ENCODE peak calls at places on chromosomes 3 and 15, in eight cellular contexts. One of them, this sample, is unnamed.

GRCh38 chr3:131543714-131544113 is 40.9 kb upstream of the MRPL3 start:
- DNase-seq in IMR-90: peak
- DNase-seq in breast epithelium: peak
- DNase-seq in sigmoid colon: peak
- DNase-seq in CD8-positive, alpha-beta T cell: no peak
- DNase-seq in GM23338: no peak
- DNase-seq in body of pancreas: peak
- DNase-seq in RWPE1: peak
- DNase-seq in this sample: peak

GRCh38 chr15:45157974-45158373 is 28.2 kb downstream of the DUOX1 start:
- DNase-seq in IMR-90: peak
- DNase-seq in breast epithelium: no peak
- DNase-seq in sigmoid colon: no peak
- DNase-seq in CD8-positive, alpha-beta T cell: no peak
- DNase-seq in GM23338: peak
- DNase-seq in body of pancreas: no peak
- DNase-seq in RWPE1: peak
- DNase-seq in this sample: no peak

GRCh38 chr15:91517491-91518200 is 335.9 kb upstream of the SLCO3A1 start:
- DNase-seq in IMR-90: peak
- DNase-seq in breast epithelium: no peak
- DNase-seq in sigmoid colon: no peak
- DNase-seq in CD8-positive, alpha-beta T cell: no peak
- DNase-seq in GM23338: no peak
- DNase-seq in body of pancreas: no peak
- DNase-seq in RWPE1: no peak
- DNase-seq in this sample: no peak

GRCh38 chr15:89441295-89441762 is 55.1 kb downstream of the RHCG start:
- DNase-seq in IMR-90: no peak
- DNase-seq in breast epithelium: no peak
- DNase-seq in sigmoid colon: no peak
- DNase-seq in CD8-positive, alpha-beta T cell: no peak
- DNase-seq in GM23338: no peak
- DNase-seq in body of pancreas: no peak
- DNase-seq in RWPE1: no peak
- DNase-seq in this sample: no peak

GRCh38 chr15:83846847-83847246 is 192.9 kb downstream of the ADAMTSL3 start:
- DNase-seq in IMR-90: peak
- DNase-seq in breast epithelium: no peak
- DNase-seq in sigmoid colon: no peak
- DNase-seq in CD8-positive, alpha-beta T cell: no peak
- DNase-seq in GM23338: no peak
- DNase-seq in body of pancreas: no peak
- DNase-seq in RWPE1: no peak
- DNase-seq in this sample: no peak

GRCh38 chr3:71299160-71299559 is 284.4 kb downstream of the FOXP1 start:
- DNase-seq in IMR-90: no peak
- DNase-seq in breast epithelium: no peak
- DNase-seq in sigmoid colon: no peak
- DNase-seq in CD8-positive, alpha-beta T cell: peak
- DNase-seq in GM23338: no peak
- DNase-seq in body of pancreas: no peak
- DNase-seq in RWPE1: no peak
- DNase-seq in this sample: no peak

GRCh38 chr15:58396181-58396580 is 35.6 kb upstream of the LIPC start:
- DNase-seq in IMR-90: peak
- DNase-seq in breast epithelium: no peak
- DNase-seq in sigmoid colon: no peak
- DNase-seq in CD8-positive, alpha-beta T cell: no peak
- DNase-seq in GM23338: no peak
- DNase-seq in body of pancreas: no peak
- DNase-seq in RWPE1: peak
- DNase-seq in this sample: no peak

GRCh38 chr3:141343824-141344223 is 24.5 kb upstream of the ZBTB38 start:
- DNase-seq in IMR-90: no peak
- DNase-seq in breast epithelium: no peak
- DNase-seq in sigmoid colon: no peak
- DNase-seq in CD8-positive, alpha-beta T cell: no peak
- DNase-seq in GM23338: no peak
- DNase-seq in body of pancreas: no peak
- DNase-seq in RWPE1: no peak
- DNase-seq in this sample: no peak

GRCh38 chr15:66942649-66943390 is 122.6 kb upstream of the SMAD3 start:
- DNase-seq in IMR-90: no peak
- DNase-seq in breast epithelium: no peak
- DNase-seq in sigmoid colon: peak
- DNase-seq in CD8-positive, alpha-beta T cell: no peak
- DNase-seq in GM23338: no peak
- DNase-seq in body of pancreas: no peak
- DNase-seq in RWPE1: no peak
- DNase-seq in this sample: no peak

GRCh38 chr3:146747928-146748327 is 142.8 kb upstream of the PLSCR5 start:
- DNase-seq in IMR-90: peak
- DNase-seq in breast epithelium: no peak
- DNase-seq in sigmoid colon: no peak
- DNase-seq in CD8-positive, alpha-beta T cell: no peak
- DNase-seq in GM23338: peak
- DNase-seq in body of pancreas: no peak
- DNase-seq in RWPE1: no peak
- DNase-seq in this sample: no peak

GRCh38 chr3:187955076-187955952 is 198.6 kb upstream of the LPP start:
- DNase-seq in IMR-90: peak
- DNase-seq in breast epithelium: no peak
- DNase-seq in sigmoid colon: peak
- DNase-seq in CD8-positive, alpha-beta T cell: no peak
- DNase-seq in GM23338: no peak
- DNase-seq in body of pancreas: peak
- DNase-seq in RWPE1: no peak
- DNase-seq in this sample: peak

GRCh38 chr3:196970547-196971093 is 2.0 kb upstream of the PIGZ start:
- DNase-seq in IMR-90: no peak
- DNase-seq in breast epithelium: no peak
- DNase-seq in sigmoid colon: no peak
- DNase-seq in CD8-positive, alpha-beta T cell: no peak
- DNase-seq in GM23338: no peak
- DNase-seq in body of pancreas: no peak
- DNase-seq in RWPE1: no peak
- DNase-seq in this sample: no peak

GRCh38 chr3:115903843-115904242 is 280.5 kb downstream of the GAP43 start:
- DNase-seq in IMR-90: peak
- DNase-seq in breast epithelium: no peak
- DNase-seq in sigmoid colon: no peak
- DNase-seq in CD8-positive, alpha-beta T cell: no peak
- DNase-seq in GM23338: no peak
- DNase-seq in body of pancreas: no peak
- DNase-seq in RWPE1: no peak
- DNase-seq in this sample: no peak

GRCh38 chr3:171558183-171558696 is 98.0 kb upstream of the TNIK start:
- DNase-seq in IMR-90: no peak
- DNase-seq in breast epithelium: no peak
- DNase-seq in sigmoid colon: no peak
- DNase-seq in CD8-positive, alpha-beta T cell: no peak
- DNase-seq in GM23338: no peak
- DNase-seq in body of pancreas: no peak
- DNase-seq in RWPE1: no peak
- DNase-seq in this sample: no peak

GRCh38 chr3:86793786-86794185 is 197.2 kb downstream of the VGLL3 start:
- DNase-seq in IMR-90: peak
- DNase-seq in breast epithelium: no peak
- DNase-seq in sigmoid colon: no peak
- DNase-seq in CD8-positive, alpha-beta T cell: no peak
- DNase-seq in GM23338: peak
- DNase-seq in body of pancreas: no peak
- DNase-seq in RWPE1: peak
- DNase-seq in this sample: no peak

GRCh38 chr15:66846031-66846430 is 144.0 kb downstream of the SMAD6 start:
- DNase-seq in IMR-90: no peak
- DNase-seq in breast epithelium: no peak
- DNase-seq in sigmoid colon: no peak
- DNase-seq in CD8-positive, alpha-beta T cell: no peak
- DNase-seq in GM23338: no peak
- DNase-seq in body of pancreas: no peak
- DNase-seq in RWPE1: no peak
- DNase-seq in this sample: no peak

GRCh38 chr3:195859846-195860411 is 48.2 kb upstream of the MUC4 start:
- DNase-seq in IMR-90: no peak
- DNase-seq in breast epithelium: no peak
- DNase-seq in sigmoid colon: no peak
- DNase-seq in CD8-positive, alpha-beta T cell: no peak
- DNase-seq in GM23338: no peak
- DNase-seq in body of pancreas: no peak
- DNase-seq in RWPE1: no peak
- DNase-seq in this sample: no peak

GRCh38 chr3:8767667-8768363 is 1.6 kb downstream of the OXTR start:
- DNase-seq in IMR-90: no peak
- DNase-seq in breast epithelium: no peak
- DNase-seq in sigmoid colon: no peak
- DNase-seq in CD8-positive, alpha-beta T cell: no peak
- DNase-seq in GM23338: peak
- DNase-seq in body of pancreas: peak
- DNase-seq in RWPE1: peak
- DNase-seq in this sample: no peak

GRCh38 chr15:49758456-49758855 is 137.6 kb downstream of the DTWD1 start:
- DNase-seq in IMR-90: peak
- DNase-seq in breast epithelium: no peak
- DNase-seq in sigmoid colon: no peak
- DNase-seq in CD8-positive, alpha-beta T cell: no peak
- DNase-seq in GM23338: no peak
- DNase-seq in body of pancreas: no peak
- DNase-seq in RWPE1: no peak
- DNase-seq in this sample: no peak

GRCh38 chr3:123535580-123535979 is 49.3 kb downstream of the HACD2 start:
- DNase-seq in IMR-90: peak
- DNase-seq in breast epithelium: no peak
- DNase-seq in sigmoid colon: no peak
- DNase-seq in CD8-positive, alpha-beta T cell: no peak
- DNase-seq in GM23338: no peak
- DNase-seq in body of pancreas: no peak
- DNase-seq in RWPE1: no peak
- DNase-seq in this sample: no peak

GRCh38 chr15:39666671-39667070 is 85.8 kb downstream of the THBS1 start:
- DNase-seq in IMR-90: peak
- DNase-seq in breast epithelium: no peak
- DNase-seq in sigmoid colon: no peak
- DNase-seq in CD8-positive, alpha-beta T cell: no peak
- DNase-seq in GM23338: peak
- DNase-seq in body of pancreas: no peak
- DNase-seq in RWPE1: no peak
- DNase-seq in this sample: no peak

DNA sequence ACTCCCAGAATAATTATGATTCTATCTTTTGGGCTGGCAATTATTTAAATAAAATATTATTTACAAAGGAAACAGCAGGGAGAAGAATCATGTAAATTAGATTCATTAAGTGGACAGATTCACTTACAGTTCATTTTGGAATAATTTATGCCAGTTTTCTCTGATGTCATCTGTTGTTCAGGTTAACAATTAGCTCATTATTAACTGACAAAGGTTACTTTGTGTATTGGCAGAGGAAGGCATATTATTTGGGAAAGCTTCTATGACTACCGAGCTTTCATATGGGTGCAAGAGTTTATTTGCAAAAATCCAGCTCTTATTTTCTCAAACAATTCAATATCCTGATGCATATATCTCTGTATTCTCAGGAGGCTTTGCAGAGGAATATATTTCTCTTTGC is 224.4 kb downstream of the CHST2 start:
- DNase-seq in IMR-90: no peak
- DNase-seq in breast epithelium: no peak
- DNase-seq in sigmoid colon: no peak
- DNase-seq in CD8-positive, alpha-beta T cell: no peak
- DNase-seq in GM23338: no peak
- DNase-seq in body of pancreas: no peak
- DNase-seq in RWPE1: no peak
- DNase-seq in this sample: no peak
- H3K27ac ChIP-seq in IMR-90: no peak
- H3K27ac ChIP-seq in breast epithelium: no peak
- H3K27ac ChIP-seq in sigmoid colon: no peak
- H3K27ac ChIP-seq in CD8-positive, alpha-beta T cell: no peak
- H3K27ac ChIP-seq in GM23338: no peak
- H3K27ac ChIP-seq in body of pancreas: no peak
- H3K27ac ChIP-seq in RWPE1: no peak
- H3K27ac ChIP-seq in this sample: no peak

DNA sequence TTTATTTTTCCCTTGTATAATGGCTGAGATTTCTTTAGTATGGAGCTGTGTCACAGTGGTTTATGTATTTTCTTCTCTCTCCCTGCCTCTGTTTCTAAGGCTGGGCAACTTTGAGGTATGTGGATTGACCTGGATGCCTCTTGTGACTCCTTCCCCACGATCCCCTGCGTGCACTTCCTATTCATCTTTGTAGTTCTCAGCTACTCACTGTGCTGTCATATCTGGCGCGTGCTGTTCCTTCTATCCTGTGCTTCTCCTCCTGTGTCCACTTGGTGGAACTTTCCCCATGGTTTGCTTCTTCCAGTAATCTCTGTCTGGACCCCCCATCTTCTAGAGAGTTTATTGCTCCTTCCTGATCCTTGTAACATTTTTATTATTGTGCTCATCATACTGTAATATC is 97.3 kb downstream of the AKAP13 start:
- DNase-seq in IMR-90: peak
- DNase-seq in breast epithelium: no peak
- DNase-seq in sigmoid colon: no peak
- DNase-seq in CD8-positive, alpha-beta T cell: no peak
- DNase-seq in GM23338: no peak
- DNase-seq in body of pancreas: no peak
- DNase-seq in RWPE1: peak
- DNase-seq in this sample: no peak
- TF ChIP-seq CTCF in IMR-90: no peak
- TF ChIP-seq CTCF in breast epithelium: no peak
- TF ChIP-seq CTCF in sigmoid colon: no peak
- TF ChIP-seq CTCF in CD8-positive, alpha-beta T cell: no peak
- TF ChIP-seq CTCF in GM23338: no peak
- TF ChIP-seq CTCF in body of pancreas: no peak
- TF ChIP-seq CTCF in RWPE1: no peak
- TF ChIP-seq CTCF in this sample: no peak

GRCh38 chr3:151901282-151901945 is 28.0 kb downstream of the SUCNR1 start:
- DNase-seq in IMR-90: peak
- DNase-seq in breast epithelium: no peak
- DNase-seq in sigmoid colon: peak
- DNase-seq in CD8-positive, alpha-beta T cell: no peak
- DNase-seq in GM23338: no peak
- DNase-seq in body of pancreas: no peak
- DNase-seq in RWPE1: no peak
- DNase-seq in this sample: no peak
- H3K27ac ChIP-seq in IMR-90: peak
- H3K27ac ChIP-seq in breast epithelium: peak
- H3K27ac ChIP-seq in sigmoid colon: peak
- H3K27ac ChIP-seq in CD8-positive, alpha-beta T cell: no peak
- H3K27ac ChIP-seq in GM23338: no peak
- H3K27ac ChIP-seq in body of pancreas: no peak
- H3K27ac ChIP-seq in RWPE1: no peak
- H3K27ac ChIP-seq in this sample: no peak

DNA sequence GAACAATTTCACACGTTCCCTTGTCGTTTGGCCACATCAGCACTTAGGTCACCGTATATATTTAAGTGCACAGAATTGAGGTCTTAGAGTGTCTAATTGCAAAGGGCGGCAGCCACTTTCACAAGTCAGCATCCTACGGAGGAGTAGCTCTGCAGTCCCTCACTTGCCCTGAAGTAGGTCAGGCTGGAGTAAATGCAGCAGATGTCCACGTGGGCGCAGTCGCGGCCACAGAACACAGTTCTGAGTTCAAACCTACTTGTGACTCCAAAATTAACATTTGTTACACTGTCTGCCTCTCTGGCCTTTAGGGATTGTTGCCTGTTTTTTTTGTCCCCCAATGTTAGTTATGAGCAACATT is 85.8 kb downstream of the PDCD6IP start:
- DNase-seq in IMR-90: no peak
- DNase-seq in breast epithelium: no peak
- DNase-seq in sigmoid colon: no peak
- DNase-seq in CD8-positive, alpha-beta T cell: no peak
- DNase-seq in GM23338: peak
- DNase-seq in body of pancreas: no peak
- DNase-seq in RWPE1: no peak
- DNase-seq in this sample: no peak
- TF ChIP-seq CTCF in IMR-90: peak
- TF ChIP-seq CTCF in breast epithelium: peak
- TF ChIP-seq CTCF in sigmoid colon: no peak
- TF ChIP-seq CTCF in CD8-positive, alpha-beta T cell: no peak
- TF ChIP-seq CTCF in GM23338: no peak
- TF ChIP-seq CTCF in body of pancreas: no peak
- TF ChIP-seq CTCF in RWPE1: no peak
- TF ChIP-seq CTCF in this sample: no peak